ENCODE peak calls at places on chromosome 20, in four cellular contexts. One of them, this sample, is unnamed.

GRCh38 chr20:61731363-61732181 is 334.1 kb downstream of the TAF4 start:
- DNase-seq in GM20000: no peak
- DNase-seq in IMR-90: peak
- DNase-seq in activated CD8-positive, alpha-beta T cell treated with anti-CD3 and anti-CD28 coated beads for 36 hours: no peak
- DNase-seq in this sample: no peak

GRCh38 chr20:34861386-34862084 is 11.1 kb downstream of the GGT7 start:
- DNase-seq in IMR-90: no peak
- DNase-seq in activated CD8-positive, alpha-beta T cell treated with anti-CD3 and anti-CD28 coated beads for 36 hours: no peak
- DNase-seq in GM20000: no peak
- DNase-seq in this sample: peak

GRCh38 chr20:31822421-31823330 is 3.5 kb downstream of the MYLK2 start:
- DNase-seq in IMR-90: peak
- DNase-seq in activated CD8-positive, alpha-beta T cell treated with anti-CD3 and anti-CD28 coated beads for 36 hours: peak
- DNase-seq in GM20000: peak
- DNase-seq in this sample: peak

GRCh38 chr20:46206025-46206424 is 87.9 kb downstream of the CD40 start:
- DNase-seq in activated CD8-positive, alpha-beta T cell treated with anti-CD3 and anti-CD28 coated beads for 36 hours: no peak
- DNase-seq in GM20000: peak
- DNase-seq in IMR-90: peak
- DNase-seq in this sample: peak

GRCh38 chr20:44615876-44616603 is 33.7 kb downstream of the PKIG start:
- DNase-seq in activated CD8-positive, alpha-beta T cell treated with anti-CD3 and anti-CD28 coated beads for 36 hours: peak
- DNase-seq in IMR-90: no peak
- DNase-seq in GM20000: no peak
- DNase-seq in this sample: no peak

GRCh38 chr20:63464289-63464635 is 8.2 kb downstream of the KCNQ2 start:
- DNase-seq in IMR-90: no peak
- DNase-seq in GM20000: no peak
- DNase-seq in activated CD8-positive, alpha-beta T cell treated with anti-CD3 and anti-CD28 coated beads for 36 hours: no peak
- DNase-seq in this sample: no peak

GRCh38 chr20:47354710-47355488 is 1.6 kb downstream of the ZMYND8 start:
- DNase-seq in activated CD8-positive, alpha-beta T cell treated with anti-CD3 and anti-CD28 coated beads for 36 hours: peak
- DNase-seq in IMR-90: peak
- DNase-seq in GM20000: no peak
- DNase-seq in this sample: no peak

GRCh38 chr20:9440891-9441290 is 73.5 kb upstream of the LAMP5 start:
- DNase-seq in GM20000: no peak
- DNase-seq in activated CD8-positive, alpha-beta T cell treated with anti-CD3 and anti-CD28 coated beads for 36 hours: no peak
- DNase-seq in IMR-90: peak
- DNase-seq in this sample: no peak

GRCh38 chr20:9460518-9460917 is 53.9 kb upstream of the LAMP5 start:
- DNase-seq in IMR-90: peak
- DNase-seq in GM20000: no peak
- DNase-seq in activated CD8-positive, alpha-beta T cell treated with anti-CD3 and anti-CD28 coated beads for 36 hours: no peak
- DNase-seq in this sample: no peak

GRCh38 chr20:60579941-60580515 is 621.8 kb downstream of the CDH26 start:
- DNase-seq in activated CD8-positive, alpha-beta T cell treated with anti-CD3 and anti-CD28 coated beads for 36 hours: no peak
- DNase-seq in GM20000: no peak
- DNase-seq in IMR-90: no peak
- DNase-seq in this sample: no peak
- TF ChIP-seq CTCF in activated CD8-positive, alpha-beta T cell treated with anti-CD3 and anti-CD28 coated beads for 36 hours: no peak
- TF ChIP-seq CTCF in GM20000: no peak
- TF ChIP-seq CTCF in IMR-90: no peak
- TF ChIP-seq CTCF in this sample: no peak

DNA sequence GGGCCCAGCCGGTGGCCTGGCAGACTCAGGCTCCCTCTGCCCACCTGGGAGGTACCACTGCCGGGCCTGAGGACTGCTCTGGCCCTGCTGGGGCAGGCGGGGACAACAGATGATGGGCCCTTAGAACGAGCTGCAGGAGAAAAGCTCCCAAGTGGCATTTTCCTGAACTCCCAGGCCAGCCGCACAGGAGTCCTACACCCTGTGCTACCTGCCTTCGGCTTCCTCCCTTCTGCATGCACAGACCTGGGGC is 41.3 kb downstream of the DSTN start:
- DNase-seq in activated CD8-positive, alpha-beta T cell treated with anti-CD3 and anti-CD28 coated beads for 36 hours: no peak
- DNase-seq in IMR-90: no peak
- DNase-seq in GM20000: peak
- DNase-seq in this sample: no peak
- TF ChIP-seq CTCF in activated CD8-positive, alpha-beta T cell treated with anti-CD3 and anti-CD28 coated beads for 36 hours: no peak
- TF ChIP-seq CTCF in IMR-90: no peak
- TF ChIP-seq CTCF in GM20000: no peak
- TF ChIP-seq CTCF in this sample: no peak

DNA sequence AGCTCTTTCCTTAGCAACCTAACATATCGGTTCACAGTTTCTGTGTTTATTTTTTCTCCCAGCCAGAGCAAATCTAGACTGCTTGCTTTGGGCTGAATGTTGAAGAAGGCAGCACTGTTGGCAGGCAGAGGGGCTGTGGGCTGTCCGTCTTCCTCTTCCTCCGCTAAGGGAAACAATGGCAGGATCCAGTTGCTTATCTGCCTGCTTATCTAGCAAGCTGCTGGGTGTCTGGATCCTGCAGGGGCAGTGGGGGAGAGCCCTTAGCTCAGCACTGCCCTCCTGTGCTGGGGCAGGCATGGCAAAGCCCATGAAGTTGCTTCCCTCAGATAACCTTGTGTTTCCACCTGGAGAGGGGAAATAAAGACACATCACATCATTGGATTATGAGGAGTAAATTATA is 92.7 kb upstream of the CD93 start:
- DNase-seq in GM20000: no peak
- DNase-seq in activated CD8-positive, alpha-beta T cell treated with anti-CD3 and anti-CD28 coated beads for 36 hours: no peak
- DNase-seq in IMR-90: no peak
- DNase-seq in this sample: no peak
- TF ChIP-seq CTCF in GM20000: no peak
- TF ChIP-seq CTCF in activated CD8-positive, alpha-beta T cell treated with anti-CD3 and anti-CD28 coated beads for 36 hours: no peak
- TF ChIP-seq CTCF in IMR-90: peak
- TF ChIP-seq CTCF in this sample: no peak

DNA sequence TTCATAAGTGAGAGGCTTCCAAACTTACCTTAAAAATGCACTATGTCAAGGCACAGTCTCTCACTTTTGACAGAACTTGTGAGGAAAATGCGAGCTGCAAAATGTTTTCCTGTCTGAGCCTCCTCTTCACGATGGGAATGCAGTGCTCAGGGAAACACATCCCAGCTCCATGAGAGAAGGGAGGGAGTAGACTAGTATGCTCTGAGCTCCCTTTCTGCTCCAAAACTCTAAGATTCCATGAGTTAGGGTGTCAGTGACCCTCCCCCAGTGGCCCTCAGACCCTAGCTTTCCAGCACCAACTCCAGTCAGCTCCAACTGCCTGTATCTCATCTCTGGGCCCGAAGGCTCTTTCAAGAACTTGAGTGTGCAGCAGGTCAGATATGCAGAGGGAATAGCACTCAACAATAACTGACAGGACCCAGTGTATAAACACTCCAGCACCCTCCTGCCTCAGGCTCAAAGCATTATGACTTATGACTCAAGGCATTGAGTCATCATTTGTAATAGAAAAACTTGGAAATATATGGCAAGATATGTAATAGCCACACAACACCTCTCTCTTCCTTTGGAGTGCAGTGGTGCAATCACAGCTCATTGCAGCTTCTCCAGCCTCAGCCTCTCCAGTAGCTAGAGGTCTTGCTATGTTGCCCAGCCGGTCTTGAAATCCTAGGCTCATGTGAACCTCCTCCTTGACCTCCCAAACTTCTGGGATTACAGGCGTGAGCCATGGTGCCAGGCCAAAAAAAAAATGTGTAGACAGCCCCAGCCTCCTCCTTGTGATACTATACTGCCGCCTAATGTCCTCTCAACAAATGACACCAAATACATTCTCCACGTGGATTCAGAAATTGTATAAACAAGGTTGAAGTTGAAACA is 16.7 kb upstream of the ENTPD6 start:
- DNase-seq in activated CD8-positive, alpha-beta T cell treated with anti-CD3 and anti-CD28 coated beads for 36 hours: peak
- DNase-seq in IMR-90: peak
- DNase-seq in GM20000: peak
- DNase-seq in this sample: peak
- TF ChIP-seq CTCF in activated CD8-positive, alpha-beta T cell treated with anti-CD3 and anti-CD28 coated beads for 36 hours: peak
- TF ChIP-seq CTCF in IMR-90: peak
- TF ChIP-seq CTCF in GM20000: peak
- TF ChIP-seq CTCF in this sample: peak